ENCODE peak calls at places on chromosome 2, in nine cellular contexts. R is LNCaP clone FGC, K is HL-60, B is stomach, D is nephron progenitor cell, N is GM20000, J is foreskin fibroblast, G is fibroblast of pulmonary artery, P is MM.1S. U is an unnamed sample.

GRCh38 chr2:191869781-191870180 is 22.9 kb upstream of the CAVIN2 start:
- DNase-seq in G (no peak), N (no peak), P (no peak), D (no peak), R (no peak), K (no peak), B (no peak), J (no peak), U (no peak)

GRCh38 chr2:204258900-204259299 is 286.4 kb upstream of the PARD3B start:
- DNase-seq in P (no peak), R (no peak), N (no peak), J (no peak), K (no peak), B (no peak), G (no peak), D (no peak), U (no peak)

GRCh38 chr2:30225131-30225762 is 6.1 kb upstream of the LBH start:
- DNase-seq in N (peak), P (peak), D (peak), B (no peak), J (no peak), R (no peak), K (no peak), G (peak), U (peak)

GRCh38 chr2:15941483-15941853 is 1.1 kb downstream of the MYCN start:
- DNase-seq in R (no peak), B (no peak), D (peak), P (peak), G (no peak), J (no peak), N (peak), K (no peak), U (no peak)

GRCh38 chr2:171522804-171523338 is 597 bp downstream of the CYBRD1 start:
- DNase-seq in P (no peak), D (peak), G (peak), K (peak), B (no peak), N (peak), J (peak), R (no peak), U (peak)

GRCh38 chr2:74080346-74080745 is 67.4 kb downstream of the BOLA3 start:
- DNase-seq in K (no peak), G (no peak), P (no peak), D (no peak), J (no peak), R (no peak), B (no peak), N (no peak), U (peak)

GRCh38 chr2:238728322-238729260 is 119.3 kb upstream of the TWIST2 start:
- DNase-seq in B (no peak), D (no peak), N (no peak), J (peak), G (peak), R (no peak), P (no peak), K (no peak), U (no peak)

GRCh38 chr2:233273120-233273519 is 21.6 kb downstream of the ATG16L1 start:
- DNase-seq in P (no peak), B (no peak), R (no peak), G (no peak), J (no peak), K (no peak), N (no peak), D (no peak), U (no peak)

GRCh38 chr2:240630771-240631560 is 5.7 kb downstream of the GPR35 start:
- DNase-seq in P (no peak), G (no peak), N (no peak), R (no peak), J (no peak), B (no peak), D (no peak), K (no peak), U (no peak)

GRCh38 chr2:172084734-172085459 is 410 bp upstream of the DLX1 start:
- DNase-seq in P (peak), D (peak), B (peak), K (peak), J (peak), N (peak), R (peak), G (peak), U (peak)

GRCh38 chr2:134882773-134883172 is 35.8 kb upstream of the CCNT2 start:
- DNase-seq in R (no peak), J (no peak), P (no peak), G (no peak), B (no peak), K (no peak), N (no peak), D (no peak), U (no peak)

GRCh38 chr2:104790100-104790811 is 63.7 kb upstream of the POU3F3 start:
- DNase-seq in R (no peak), D (peak), K (no peak), B (no peak), J (no peak), N (no peak), G (peak), P (no peak), U (no peak)

GRCh38 chr2:33498291-33498956 is 22.0 kb downstream of the RASGRP3 start:
- DNase-seq in R (no peak), K (no peak), B (no peak), D (no peak), J (no peak), P (no peak), G (no peak), N (no peak), U (no peak)

GRCh38 chr2:240875228-240876034 is 6.8 kb downstream of the AGXT start:
- DNase-seq in G (no peak), B (no peak), J (no peak), K (no peak), P (no peak), R (no peak), N (no peak), D (no peak), U (no peak)

GRCh38 chr2:200944467-200945394 is 18.7 kb downstream of the ORC2 start:
- DNase-seq in B (peak), N (no peak), G (peak), D (no peak), R (no peak), P (no peak), J (peak), K (no peak), U (peak)

GRCh38 chr2:118227698-118228508 is 139.6 kb downstream of the INSIG2 start:
- DNase-seq in J (no peak), K (no peak), G (no peak), R (peak), D (no peak), B (no peak), P (no peak), N (no peak), U (no peak)

GRCh38 chr2:171309727-171310265 is 124.0 kb downstream of the METTL8 start:
- DNase-seq in D (no peak), N (no peak), B (no peak), G (no peak), J (no peak), K (no peak), R (peak), P (no peak), U (no peak)

GRCh38 chr2:219571311-219572236 is at the start of gene OBSL1:
- DNase-seq in R (no peak), D (peak), K (peak), B (peak), P (no peak), J (peak), N (peak), G (peak), U (no peak)

GRCh38 chr2:207166349-207167128 is 791 bp upstream of the KLF7 start:
- DNase-seq in R (no peak), P (peak), D (peak), N (peak), B (peak), K (peak), J (peak), G (peak), U (peak)

GRCh38 chr2:144137705-144138428 is 382.1 kb downstream of the ZEB2 start:
- DNase-seq in G (no peak), D (no peak), P (no peak), J (peak), B (no peak), R (no peak), K (no peak), N (no peak), U (no peak)

GRCh38 chr2:44598330-44598729 is 236.6 kb downstream of the CAMKMT start:
- DNase-seq in N (no peak), J (no peak), D (no peak), G (no peak), P (no peak), R (no peak), K (no peak), B (no peak), U (no peak)

GRCh38 chr2:239815638-239816035 is 209.5 kb downstream of the NDUFA10 start:
- DNase-seq in B (no peak), N (no peak), P (no peak), J (no peak), D (no peak), G (no peak), K (no peak), R (peak), U (no peak)

GRCh38 chr2:214076527-214076926 is 334.3 kb upstream of the VWC2L start:
- DNase-seq in B (no peak), R (no peak), J (peak), N (no peak), K (no peak), G (no peak), D (no peak), P (no peak), U (no peak)

GRCh38 chr2:3254438-3254941 is 123.1 kb downstream of the EIPR1 start:
- DNase-seq in G (no peak), B (no peak), K (no peak), N (peak), D (no peak), R (no peak), J (no peak), P (no peak), U (peak)

GRCh38 chr2:228378233-228378632 is 196.7 kb upstream of the SPHKAP start:
- DNase-seq in B (no peak), G (no peak), J (no peak), D (no peak), R (no peak), K (no peak), P (no peak), N (no peak), U (no peak)

GRCh38 chr2:159785195-159785594 is 12.8 kb downstream of the CD302 start:
- DNase-seq in R (no peak), D (no peak), B (no peak), J (no peak), P (no peak), K (no peak), N (no peak), G (no peak), U (no peak)

GRCh38 chr2:65358690-65359400 is 73.6 kb downstream of the SPRED2 start:
- DNase-seq in R (no peak), P (no peak), J (no peak), B (no peak), K (no peak), D (no peak), G (no peak), N (no peak), U (no peak)

GRCh38 chr2:207219716-207220414 is 54.1 kb upstream of the KLF7 start:
- DNase-seq in R (peak), N (no peak), G (peak), P (no peak), J (peak), K (no peak), B (no peak), D (no peak), U (no peak)

GRCh38 chr2:15141211-15141610 is 419.9 kb downstream of the NBAS start:
- DNase-seq in P (no peak), B (no peak), R (no peak), J (no peak), D (no peak), K (no peak), G (no peak), N (no peak), U (no peak)

GRCh38 chr2:148954536-148954935 is 79.5 kb downstream of the KIF5C start:
- DNase-seq in R (no peak), G (no peak), B (no peak), D (no peak), J (no peak), K (no peak), P (no peak), N (no peak), U (no peak)

GRCh38 chr2:195319112-195319460 is 337.9 kb upstream of the SLC39A10 start:
- DNase-seq in J (peak), G (peak), K (no peak), B (no peak), N (no peak), R (no peak), D (no peak), P (no peak), U (no peak)

GRCh38 chr2:211455225-211455841 is 898.9 kb downstream of the CPS1 start:
- DNase-seq in J (peak), R (no peak), D (peak), P (peak), N (peak), B (peak), G (peak), K (peak), U (peak)

GRCh38 chr2:239290618-239291504 is 110.0 kb downstream of the HDAC4 start:
- DNase-seq in P (no peak), R (no peak), K (no peak), G (no peak), D (no peak), J (no peak), B (no peak), N (no peak), U (no peak)

GRCh38 chr2:215657844-215658243 is 222.0 kb upstream of the FN1 start:
- DNase-seq in G (peak), K (no peak), R (no peak), P (no peak), J (peak), N (no peak), B (no peak), D (no peak), U (no peak)

GRCh38 chr2:128322651-128323491 is 4.2 kb upstream of the HS6ST1 start:
- DNase-seq in B (peak), N (no peak), G (no peak), P (no peak), J (no peak), R (no peak), D (no peak), K (no peak), U (no peak)

DNA sequence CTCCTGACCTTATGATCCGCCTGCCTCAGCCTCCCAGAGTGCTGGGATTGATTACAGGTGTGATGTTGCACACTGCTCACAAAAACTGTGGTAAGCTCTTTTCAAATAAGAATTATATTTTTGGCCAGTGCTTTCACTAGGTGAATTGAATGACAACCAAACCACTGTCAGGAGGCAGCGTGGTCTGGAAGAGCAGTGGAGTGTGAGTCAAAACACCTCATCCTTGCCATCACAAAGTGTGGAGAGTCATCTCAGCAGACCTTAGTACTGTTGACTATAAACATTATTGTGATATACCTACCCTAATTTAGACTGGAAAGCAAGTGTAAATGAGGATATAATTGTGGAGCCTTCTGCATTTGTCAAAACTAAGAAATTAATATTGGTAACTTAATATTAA is 61.3 kb downstream of the UBE2E3 start:
- DNase-seq in J (no peak), N (no peak), R (no peak), B (no peak), D (no peak), P (no peak), G (no peak), K (no peak), U (no peak)
- TF ChIP-seq CTCF in J (no peak), N (no peak), R (no peak), B (no peak), D (no peak), P (no peak), G (no peak), K (no peak), U (no peak)

GRCh38 chr2:42893047-42893758 is 100.8 kb upstream of the HAAO start:
- DNase-seq in K (no peak), J (no peak), G (no peak), P (no peak), D (no peak), R (no peak), N (no peak), B (no peak), U (no peak)

GRCh38 chr2:42886921-42887320 is 94.5 kb upstream of the HAAO start:
- DNase-seq in R (no peak), B (no peak), N (no peak), P (no peak), D (no peak), J (no peak), G (no peak), K (no peak), U (no peak)

GRCh38 chr2:42888321-42888720 is 95.9 kb upstream of the HAAO start:
- DNase-seq in N (no peak), K (no peak), J (no peak), B (no peak), P (no peak), D (no peak), G (no peak), R (no peak), U (no peak)

DNA sequence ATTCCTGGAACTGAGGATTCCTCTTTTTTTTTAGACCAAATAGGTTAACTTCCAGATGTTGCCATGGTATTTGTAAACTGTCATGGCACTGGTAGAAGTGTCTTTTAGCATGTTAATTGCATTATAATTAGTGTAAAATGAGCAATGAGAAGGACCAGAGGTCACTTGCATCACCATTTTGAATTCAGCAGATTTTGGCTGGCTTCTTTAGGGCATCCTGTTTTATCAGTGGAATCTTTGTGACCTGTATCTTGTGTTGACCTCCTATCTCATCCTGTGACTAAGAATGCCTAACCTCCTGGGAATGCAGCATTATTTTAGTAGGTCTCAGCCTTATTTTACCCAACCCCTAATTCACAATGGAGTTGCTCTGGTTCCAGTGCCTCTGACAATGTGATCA is 96.5 kb upstream of the HAAO start:
- DNase-seq in N (no peak), R (no peak), B (no peak), J (no peak), K (no peak), D (no peak), P (no peak), G (no peak), U (no peak)
- TF ChIP-seq CTCF in N (no peak), R (no peak), B (no peak), J (no peak), K (no peak), D (no peak), P (no peak), G (no peak), U (no peak)

DNA sequence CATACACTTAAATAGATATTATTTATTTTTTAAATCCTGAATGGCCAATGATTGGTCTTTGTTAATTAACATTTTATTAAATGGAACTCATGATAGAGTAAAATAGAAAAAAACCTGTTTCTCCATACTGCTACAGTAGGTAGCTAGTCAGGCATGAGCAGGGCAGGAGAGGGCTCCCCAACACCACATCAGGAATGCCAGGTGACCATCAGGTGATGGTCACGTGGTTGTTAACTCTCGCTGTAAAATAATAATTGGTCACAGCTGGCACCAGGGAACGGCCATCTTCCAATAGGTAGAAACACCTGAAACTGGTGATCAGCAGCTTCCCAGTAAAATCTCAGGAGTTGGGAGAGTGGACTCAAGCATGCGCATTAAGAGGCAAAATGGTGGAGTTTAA is 172.2 kb downstream of the MEIS1 start:
- DNase-seq in D (no peak), P (no peak), K (no peak), N (no peak), R (no peak), B (no peak), J (no peak), G (no peak), U (no peak)
- TF ChIP-seq CTCF in D (no peak), P (no peak), K (no peak), N (no peak), R (peak), B (no peak), J (no peak), G (no peak), U (no peak)

GRCh38 chr2:111135910-111136297 is 15.2 kb downstream of the BCL2L11 start:
- DNase-seq in D (no peak), R (no peak), G (peak), B (no peak), J (no peak), N (peak), K (peak), P (no peak), U (peak)
- TF ChIP-seq CTCF in D (no peak), R (peak), G (peak), B (no peak), J (no peak), N (peak), K (no peak), P (no peak), U (no peak)

GRCh38 chr2:86372641-86373502 is 35.4 kb upstream of the REEP1 start:
- DNase-seq in G (peak), K (peak), D (peak), B (peak), N (no peak), P (no peak), J (peak), R (peak), U (no peak)
- TF ChIP-seq CTCF in G (peak), K (peak), D (peak), B (no peak), N (peak), P (peak), J (peak), R (peak), U (peak)

GRCh38 chr2:190344275-190344827 is 962 bp downstream of the INPP1 start:
- DNase-seq in P (peak), D (no peak), N (peak), R (no peak), K (peak), B (peak), J (no peak), G (no peak), U (peak)
- TF ChIP-seq CTCF in P (peak), D (peak), N (peak), R (no peak), K (no peak), B (no peak), J (peak), G (peak), U (peak)

DNA sequence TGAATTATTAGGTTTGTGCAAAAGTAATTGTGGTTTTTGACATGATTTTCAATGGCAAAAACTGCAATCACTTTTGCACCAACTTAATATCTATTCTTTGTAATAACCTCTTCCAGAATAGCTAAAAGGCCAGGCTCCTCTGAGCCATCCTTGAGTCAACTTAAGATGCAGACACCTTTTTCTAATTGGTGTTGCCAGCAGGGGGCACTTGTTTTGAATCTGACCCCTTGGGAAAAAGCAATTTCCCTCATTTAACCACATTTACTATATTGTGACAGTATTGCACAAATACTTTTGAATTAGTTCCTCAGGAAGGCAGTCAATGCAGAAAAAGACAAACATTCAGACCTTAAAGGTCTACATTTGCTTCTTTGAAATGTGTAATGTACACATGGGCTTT is 78.6 kb upstream of the GALNT5 start:
- DNase-seq in G (no peak), J (no peak), P (no peak), R (no peak), K (peak), D (no peak), N (no peak), B (no peak), U (no peak)
- TF ChIP-seq CTCF in G (peak), J (no peak), P (no peak), R (no peak), K (no peak), D (no peak), N (no peak), B (no peak), U (no peak)